ENCODE peak calls at places on chromosomes 13 and 19, in ten cellular contexts. I is body of pancreas, T is heart left ventricle, V is tibial nerve, Q is prostate gland, F is right lobe of liver, P is IMR-90, O is H54, C is uterus, W is H1. S is an unnamed sample.

GRCh38 chr13:73323615-73324014 is 264.8 kb downstream of the KLF5 start:
- DNase-seq in I (no peak), T (no peak), V (no peak), Q (no peak), F (no peak), P (no peak), O (no peak), C (no peak), W (no peak), S (no peak)

GRCh38 chr19:28472843-28473242 is 740.1 kb downstream of the UQCRFS1 start:
- DNase-seq in I (peak), T (peak), V (no peak), Q (no peak), F (no peak), P (no peak), O (no peak), C (no peak), W (no peak), S (peak)

GRCh38 chr13:108020027-108020426 is 195.3 kb downstream of the LIG4 start:
- DNase-seq in I (no peak), T (no peak), V (no peak), Q (no peak), F (no peak), P (no peak), O (no peak), C (no peak), W (no peak), S (peak)

GRCh38 chr19:33302974-33303790 is 848 bp upstream of the CEBPA start:
- DNase-seq in I (peak), T (peak), V (no peak), Q (peak), F (peak), P (peak), O (no peak), C (peak), W (no peak), S (peak)

GRCh38 chr13:46057251-46058015 is 4.9 kb upstream of the ZC3H13 start:
- DNase-seq in I (no peak), T (no peak), V (no peak), Q (no peak), F (no peak), P (peak), O (no peak), C (no peak), W (no peak), S (no peak)

GRCh38 chr13:42486711-42487198 is 87.2 kb upstream of the TNFSF11 start:
- DNase-seq in I (no peak), T (no peak), V (no peak), Q (no peak), F (no peak), P (peak), O (no peak), C (no peak), W (no peak), S (no peak)

GRCh38 chr19:14410054-14410774 is 8.9 kb downstream of the DDX39A start:
- DNase-seq in I (no peak), T (no peak), V (no peak), Q (no peak), F (no peak), P (no peak), O (no peak), C (no peak), W (no peak), S (no peak)

GRCh38 chr13:26867451-26868067 is 107.0 kb upstream of the GPR12 start:
- DNase-seq in I (peak), T (no peak), V (no peak), Q (no peak), F (no peak), P (peak), O (no peak), C (no peak), W (no peak), S (no peak)

DNA sequence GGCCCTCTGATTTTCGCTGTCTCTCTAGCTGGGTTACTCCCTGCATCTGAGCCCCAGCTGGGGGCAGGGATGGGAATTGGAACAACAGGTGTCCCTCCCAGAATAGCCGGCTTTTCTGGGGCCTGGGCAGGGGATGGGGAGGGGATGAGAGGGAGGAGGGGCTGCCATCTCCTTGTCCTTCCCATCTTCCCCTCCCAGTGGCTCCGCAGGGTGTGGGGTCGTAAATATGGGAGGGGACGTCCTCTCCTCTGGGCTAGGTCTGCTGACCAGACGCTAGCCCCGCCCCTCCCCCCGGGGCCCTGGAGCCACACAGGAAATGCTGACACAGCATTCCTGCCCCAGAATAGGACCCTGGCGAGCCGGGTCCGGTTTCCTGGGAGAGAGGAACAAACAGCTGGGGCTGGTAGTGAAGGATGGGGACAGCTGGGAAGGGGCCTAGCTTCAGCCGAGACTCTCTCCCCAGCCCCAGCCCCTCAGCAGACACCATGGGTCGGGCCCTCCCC is 1.1 kb downstream of the RYR1 start:
- DNase-seq in I (no peak), T (peak), V (no peak), Q (no peak), F (no peak), P (no peak), O (no peak), C (no peak), W (no peak), S (no peak)
- TF ChIP-seq POLR2A in I (no peak), T (no peak), V (no peak), Q (no peak), F (no peak), P (no peak), O (no peak), C (no peak), W (peak), S (no peak)

GRCh38 chr19:48954011-48954594 is 572 bp upstream of the BAX start:
- DNase-seq in I (peak), T (no peak), V (no peak), Q (no peak), F (no peak), P (no peak), O (no peak), C (peak), W (no peak), S (no peak)
- TF ChIP-seq POLR2A in I (no peak), T (no peak), V (no peak), Q (no peak), F (no peak), P (no peak), O (no peak), C (no peak), W (no peak), S (no peak)

DNA sequence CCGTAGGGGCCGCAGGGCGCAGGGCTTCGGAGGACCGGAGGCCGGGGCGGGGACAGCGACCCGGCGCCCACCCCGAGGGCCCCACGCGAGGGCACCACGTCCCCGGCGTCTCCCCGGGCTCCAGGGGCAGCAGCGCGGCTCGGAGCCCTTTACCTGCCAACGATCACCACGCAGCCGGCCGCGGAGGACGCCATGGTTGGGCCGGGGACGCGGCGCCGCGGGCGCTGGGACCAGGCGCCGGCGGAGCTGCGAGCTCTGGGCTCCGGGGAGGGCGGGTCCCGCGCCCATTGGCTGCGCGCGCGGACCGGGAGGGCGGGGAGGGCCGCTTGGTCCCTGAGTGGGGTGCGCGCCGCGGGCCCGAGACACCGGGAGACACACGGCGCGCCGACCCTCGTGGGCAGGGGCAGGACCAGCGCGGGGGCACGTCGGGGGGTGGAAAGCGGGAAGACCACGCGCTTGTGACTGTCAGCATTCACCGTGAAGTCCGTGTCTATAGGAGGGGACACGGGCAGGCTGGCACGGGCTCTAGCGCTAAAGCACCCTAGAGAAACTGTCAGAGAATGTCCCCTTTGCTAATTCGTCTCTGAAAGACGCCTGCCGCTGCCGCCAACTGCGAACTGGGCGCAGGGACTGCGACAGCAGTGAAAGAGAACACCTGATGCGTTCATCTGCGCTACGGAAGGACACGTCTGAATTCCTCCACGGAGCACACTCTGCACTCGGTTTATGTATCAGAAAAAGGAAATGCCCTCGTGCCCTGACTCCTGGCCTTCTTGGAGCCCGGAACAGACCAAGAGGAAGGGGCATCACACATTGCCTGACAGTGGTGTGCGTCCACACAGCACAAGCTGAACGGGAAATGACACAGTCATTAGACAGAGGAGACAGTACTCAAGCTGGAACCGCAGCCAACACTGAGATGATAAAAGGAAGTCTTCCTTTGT is at the start of gene CRYL1:
- DNase-seq in I (peak), T (peak), V (peak), Q (peak), F (peak), P (peak), O (peak), C (peak), W (no peak), S (peak)
- TF ChIP-seq POLR2A in I (peak), T (no peak), V (peak), Q (peak), F (peak), P (peak), O (peak), C (peak), W (no peak), S (no peak)

GRCh38 chr19:30026933-30027332 is 84.9 kb downstream of the URI1 start:
- DNase-seq in I (no peak), T (no peak), V (no peak), Q (no peak), F (no peak), P (no peak), O (no peak), C (no peak), W (no peak), S (no peak)
- TF ChIP-seq POLR2A in I (no peak), T (no peak), V (no peak), Q (no peak), F (no peak), P (no peak), O (no peak), C (no peak), W (no peak), S (no peak)

GRCh38 chr19:11814707-11815050 is 606 bp downstream of the ZNF440 start:
- DNase-seq in I (peak), T (no peak), V (no peak), Q (peak), F (no peak), P (peak), O (no peak), C (no peak), W (no peak), S (no peak)

GRCh38 chr19:11813801-11814706 is at the start of gene ZNF440:
- DNase-seq in I (peak), T (peak), V (peak), Q (peak), F (peak), P (peak), O (peak), C (peak), W (peak), S (peak)
- TF ChIP-seq POLR2A in I (peak), T (peak), V (peak), Q (peak), F (peak), P (peak), O (peak), C (peak), W (peak), S (no peak)

GRCh38 chr13:50179977-50180376 is 164.7 kb downstream of the KCNRG start:
- DNase-seq in I (no peak), T (no peak), V (no peak), Q (no peak), F (no peak), P (no peak), O (no peak), C (no peak), W (no peak), S (no peak)

GRCh38 chr13:50171585-50172282 is 156.5 kb downstream of the KCNRG start:
- DNase-seq in I (no peak), T (no peak), V (no peak), Q (no peak), F (no peak), P (peak), O (no peak), C (no peak), W (no peak), S (no peak)

GRCh38 chr13:50168803-50169202 is 153.6 kb downstream of the KCNRG start:
- DNase-seq in I (no peak), T (no peak), V (no peak), Q (no peak), F (no peak), P (no peak), O (no peak), C (no peak), W (no peak), S (no peak)

GRCh38 chr13:50170447-50171037 is 155.3 kb downstream of the KCNRG start:
- DNase-seq in I (no peak), T (no peak), V (no peak), Q (no peak), F (no peak), P (peak), O (no peak), C (no peak), W (no peak), S (no peak)

GRCh38 chr13:50174630-50175029 is 159.4 kb downstream of the KCNRG start:
- DNase-seq in I (no peak), T (no peak), V (no peak), Q (no peak), F (no peak), P (no peak), O (no peak), C (no peak), W (no peak), S (no peak)
- TF ChIP-seq POLR2A in I (no peak), T (no peak), V (no peak), Q (no peak), F (no peak), P (no peak), O (no peak), C (no peak), W (no peak), S (no peak)

GRCh38 chr19:10091370-10091687 is 5.2 kb downstream of the SHFL start:
- DNase-seq in I (no peak), T (peak), V (no peak), Q (no peak), F (no peak), P (no peak), O (no peak), C (no peak), W (no peak), S (no peak)
- TF ChIP-seq POLR2A in I (no peak), T (no peak), V (no peak), Q (no peak), F (no peak), P (no peak), O (no peak), C (no peak), W (no peak), S (no peak)

GRCh38 chr19:16618248-16618647 is 9.8 kb downstream of the MED26 start:
- DNase-seq in I (no peak), T (no peak), V (no peak), Q (no peak), F (no peak), P (no peak), O (no peak), C (no peak), W (no peak), S (no peak)
- TF ChIP-seq POLR2A in I (no peak), T (no peak), V (no peak), Q (no peak), F (no peak), P (no peak), O (no peak), C (no peak), W (no peak), S (no peak)

DNA sequence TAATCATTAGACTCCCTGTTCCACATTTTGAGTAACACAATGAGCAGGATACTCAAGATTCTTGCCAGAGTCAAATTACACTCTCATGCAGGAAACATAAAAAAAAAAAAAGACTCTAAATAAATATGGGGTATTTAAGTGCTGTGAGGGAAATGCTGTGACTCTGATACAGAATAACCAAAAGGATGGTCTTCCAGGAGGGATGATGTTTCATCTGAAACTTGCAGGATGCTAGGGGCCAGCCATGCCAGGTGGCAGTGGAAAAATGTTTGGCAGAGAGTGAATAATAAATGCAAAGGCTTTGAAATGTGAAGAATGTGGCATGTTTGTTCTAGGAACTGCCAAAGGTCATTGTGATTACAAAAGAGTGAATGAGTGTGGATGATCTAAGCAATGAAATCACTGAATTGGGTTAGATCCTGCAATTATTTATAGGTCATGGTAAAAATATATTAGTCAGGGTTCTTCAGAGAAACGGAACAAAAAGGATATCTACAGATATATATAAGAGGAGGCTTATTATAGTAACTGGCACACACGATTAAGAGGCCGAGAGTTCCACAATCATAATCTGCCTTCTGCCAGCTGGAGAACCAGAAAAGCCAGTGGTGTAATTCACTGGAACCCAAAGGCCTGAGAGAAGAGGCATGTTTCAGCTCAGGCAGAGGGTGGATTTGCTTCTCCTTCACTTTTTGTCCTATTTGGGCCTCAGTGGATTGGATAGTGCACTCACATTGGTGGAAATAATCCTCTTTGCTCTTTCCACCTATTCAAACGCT is 1832.8 kb upstream of the MIR17HG start:
- DNase-seq in I (peak), T (no peak), V (no peak), Q (no peak), F (no peak), P (peak), O (peak), C (no peak), W (peak), S (no peak)
- TF ChIP-seq POLR2A in I (no peak), T (no peak), V (no peak), Q (no peak), F (no peak), P (no peak), O (no peak), C (no peak), W (no peak), S (no peak)

GRCh38 chr19:13072206-13072898 is 30.3 kb downstream of the LYL1 start:
- DNase-seq in I (peak), T (no peak), V (no peak), Q (no peak), F (no peak), P (no peak), O (no peak), C (no peak), W (no peak), S (no peak)

GRCh38 chr19:13068064-13068807 is 34.4 kb downstream of the LYL1 start:
- DNase-seq in I (no peak), T (no peak), V (no peak), Q (no peak), F (no peak), P (no peak), O (no peak), C (no peak), W (no peak), S (no peak)

GRCh38 chr19:13069415-13070369 is 33.0 kb downstream of the LYL1 start:
- DNase-seq in I (peak), T (no peak), V (no peak), Q (no peak), F (no peak), P (no peak), O (no peak), C (no peak), W (no peak), S (no peak)

GRCh38 chr19:13071444-13072205 is 31.0 kb downstream of the LYL1 start:
- DNase-seq in I (no peak), T (no peak), V (no peak), Q (no peak), F (no peak), P (no peak), O (no peak), C (no peak), W (no peak), S (no peak)

GRCh38 chr19:13070425-13071140 is 32.1 kb downstream of the LYL1 start:
- DNase-seq in I (no peak), T (no peak), V (no peak), Q (no peak), F (no peak), P (no peak), O (no peak), C (no peak), W (no peak), S (no peak)
- TF ChIP-seq POLR2A in I (no peak), T (no peak), V (no peak), Q (no peak), F (no peak), P (no peak), O (no peak), C (no peak), W (no peak), S (no peak)